ENCODE peak calls at places on chromosomes 4 and X, in four cellular contexts. G is fibroblast of lung, J is right lobe of liver, Y is T-helper 17 cell. S is an unnamed sample.

GRCh38 chr4:159048166-159048886 is 54.6 kb upstream of the RAPGEF2 start:
- DNase-seq in Y (no peak), G (peak; percentile 73), J (peak; percentile 85), S (peak; percentile 77)

GRCh38 chr4:185421366-185422124 is 4.2 kb downstream of the UFSP2 start:
- DNase-seq in J (no peak), Y (no peak), G (peak; percentile 59), S (no peak)

GRCh38 chrX:79325263-79325958 is 41.7 kb downstream of the ITM2A start:
- DNase-seq in G (no peak), J (no peak), Y (no peak), S (peak; percentile 20)

GRCh38 chr4:88697113-88697512 is 516 bp downstream of the NAP1L5 start:
- DNase-seq in Y (no peak), J (no peak), G (peak; percentile 52), S (no peak)

GRCh38 chrX:13868481-13869040 is 51.7 kb upstream of the GPM6B start:
- DNase-seq in Y (no peak), J (no peak), G (peak; percentile 74), S (no peak)

GRCh38 chr4:82429728-82430192 is 502 bp downstream of the HNRNPDL start:
- DNase-seq in G (peak; percentile 48), J (no peak), Y (no peak), S (no peak)

GRCh38 chrX:153829799-153830631 is at the start of gene PDZD4:
- DNase-seq in Y (no peak), G (no peak), J (no peak), S (no peak)

GRCh38 chr4:8269535-8270417 is at the start of gene HTRA3:
- DNase-seq in J (no peak), Y (no peak), G (peak; percentile 48), S (peak; percentile 22)

GRCh38 chr4:8274066-8274652 is 4.6 kb downstream of the HTRA3 start:
- DNase-seq in G (no peak), J (no peak), Y (no peak), S (no peak)

GRCh38 chr4:6393066-6393465 is 79.3 kb downstream of the PPP2R2C start:
- DNase-seq in Y (no peak), J (no peak), G (no peak), S (no peak)

GRCh38 chrX:103540145-103540544 is 20.9 kb upstream of the RAB40A start:
- DNase-seq in Y (no peak), J (no peak), G (peak; percentile 66), S (no peak)

GRCh38 chrX:139803224-139803623 is 95.3 kb upstream of the MCF2 start:
- DNase-seq in G (no peak), J (no peak), Y (no peak), S (no peak)

S was measured in mucosa of descending colon.